ENCODE peak calls at places on chromosomes 7 and 10, in four cellular contexts. One of them, this sample, is unnamed.

GRCh38 chr10:17003151-17003550 is 126.5 kb downstream of the CUBN start:
- DNase-seq in fibroblast of the aortic adventitia: peak
- DNase-seq in transverse colon: no peak
- DNase-seq in HCT116: no peak
- DNase-seq in this sample: peak

GRCh38 chr10:86411281-86411841 is 44.8 kb upstream of the GRID1 start:
- DNase-seq in transverse colon: no peak
- DNase-seq in fibroblast of the aortic adventitia: peak
- DNase-seq in HCT116: no peak
- DNase-seq in this sample: peak

GRCh38 chr7:110943686-110944350 is 147.1 kb upstream of the LRRN3 start:
- DNase-seq in transverse colon: no peak
- DNase-seq in fibroblast of the aortic adventitia: no peak
- DNase-seq in HCT116: no peak
- DNase-seq in this sample: no peak

GRCh38 chr10:31586708-31587107 is 267.7 kb downstream of the ZEB1 start:
- DNase-seq in fibroblast of the aortic adventitia: no peak
- DNase-seq in HCT116: no peak
- DNase-seq in transverse colon: no peak
- DNase-seq in this sample: no peak

GRCh38 chr7:50832744-50833143 is 50.0 kb upstream of the GRB10 start:
- DNase-seq in fibroblast of the aortic adventitia: peak
- DNase-seq in HCT116: no peak
- DNase-seq in transverse colon: no peak
- DNase-seq in this sample: no peak

GRCh38 chr10:132253092-132253687 is 54.6 kb downstream of the STK32C start:
- DNase-seq in fibroblast of the aortic adventitia: no peak
- DNase-seq in transverse colon: no peak
- DNase-seq in HCT116: no peak
- DNase-seq in this sample: no peak

GRCh38 chr7:151439855-151440798 is at the start of gene CRYGN:
- DNase-seq in fibroblast of the aortic adventitia: no peak
- DNase-seq in transverse colon: no peak
- DNase-seq in HCT116: no peak
- DNase-seq in this sample: no peak

GRCh38 chr7:52540041-52540440 is 495.4 kb upstream of the POM121L12 start:
- DNase-seq in HCT116: no peak
- DNase-seq in transverse colon: no peak
- DNase-seq in fibroblast of the aortic adventitia: no peak
- DNase-seq in this sample: no peak

GRCh38 chr7:158449266-158449665 is 138.4 kb downstream of the PTPRN2 start:
- DNase-seq in fibroblast of the aortic adventitia: no peak
- DNase-seq in transverse colon: no peak
- DNase-seq in HCT116: no peak
- DNase-seq in this sample: no peak

GRCh38 chr10:71696635-71697326 is 22.8 kb downstream of the C10orf105 start:
- DNase-seq in HCT116: no peak
- DNase-seq in fibroblast of the aortic adventitia: peak
- DNase-seq in transverse colon: peak
- DNase-seq in this sample: peak

GRCh38 chr7:142231716-142232115 is 26.1 kb downstream of the PRSS58 start:
- DNase-seq in transverse colon: no peak
- DNase-seq in fibroblast of the aortic adventitia: no peak
- DNase-seq in HCT116: peak
- DNase-seq in this sample: no peak

GRCh38 chr7:36966039-36966438 is 241.7 kb upstream of the AOAH start:
- DNase-seq in fibroblast of the aortic adventitia: no peak
- DNase-seq in HCT116: no peak
- DNase-seq in transverse colon: no peak
- DNase-seq in this sample: no peak

GRCh38 chr10:125840955-125841354 is 17.6 kb downstream of the BCCIP start:
- DNase-seq in fibroblast of the aortic adventitia: no peak
- DNase-seq in transverse colon: no peak
- DNase-seq in HCT116: no peak
- DNase-seq in this sample: peak

GRCh38 chr10:78919111-78919966 is 149.4 kb upstream of the ZMIZ1 start:
- DNase-seq in transverse colon: no peak
- DNase-seq in HCT116: no peak
- DNase-seq in fibroblast of the aortic adventitia: no peak
- DNase-seq in this sample: no peak

GRCh38 chr10:93085272-93085859 is 11.7 kb downstream of the CYP26A1 start:
- DNase-seq in fibroblast of the aortic adventitia: no peak
- DNase-seq in HCT116: no peak
- DNase-seq in transverse colon: no peak
- DNase-seq in this sample: no peak

GRCh38 chr10:124079864-124080263 is 13.5 kb downstream of the CHST15 start:
- DNase-seq in transverse colon: peak
- DNase-seq in HCT116: no peak
- DNase-seq in fibroblast of the aortic adventitia: no peak
- DNase-seq in this sample: no peak

GRCh38 chr10:72502581-72502980 is 123.3 kb downstream of the MICU1 start:
- DNase-seq in transverse colon: no peak
- DNase-seq in fibroblast of the aortic adventitia: no peak
- DNase-seq in HCT116: no peak
- DNase-seq in this sample: no peak

GRCh38 chr10:100174699-100175677 is 10.8 kb downstream of the ERLIN1 start:
- DNase-seq in HCT116: no peak
- DNase-seq in fibroblast of the aortic adventitia: no peak
- DNase-seq in transverse colon: no peak
- DNase-seq in this sample: no peak

GRCh38 chr7:75813781-75814236 is at the start of gene CCL24:
- DNase-seq in fibroblast of the aortic adventitia: no peak
- DNase-seq in transverse colon: no peak
- DNase-seq in HCT116: no peak
- DNase-seq in this sample: no peak

GRCh38 chr10:63464402-63465292 is 1.1 kb downstream of the JMJD1C start:
- DNase-seq in HCT116: no peak
- DNase-seq in transverse colon: no peak
- DNase-seq in fibroblast of the aortic adventitia: peak
- DNase-seq in this sample: peak

GRCh38 chr10:77377678-77378352 is 259.8 kb downstream of the KCNMA1 start:
- DNase-seq in fibroblast of the aortic adventitia: no peak
- DNase-seq in HCT116: no peak
- DNase-seq in transverse colon: no peak
- DNase-seq in this sample: no peak

GRCh38 chr7:22296916-22297315 is 60.0 kb downstream of the RAPGEF5 start:
- DNase-seq in HCT116: no peak
- DNase-seq in transverse colon: no peak
- DNase-seq in fibroblast of the aortic adventitia: peak
- DNase-seq in this sample: no peak

GRCh38 chr10:110221044-110221720 is 13.8 kb downstream of the MXI1 start:
- DNase-seq in transverse colon: no peak
- DNase-seq in fibroblast of the aortic adventitia: no peak
- DNase-seq in HCT116: no peak
- DNase-seq in this sample: no peak
- H3K4me3 ChIP-seq in transverse colon: peak
- H3K4me3 ChIP-seq in fibroblast of the aortic adventitia: peak
- H3K4me3 ChIP-seq in HCT116: peak
- H3K4me3 ChIP-seq in this sample: peak

DNA sequence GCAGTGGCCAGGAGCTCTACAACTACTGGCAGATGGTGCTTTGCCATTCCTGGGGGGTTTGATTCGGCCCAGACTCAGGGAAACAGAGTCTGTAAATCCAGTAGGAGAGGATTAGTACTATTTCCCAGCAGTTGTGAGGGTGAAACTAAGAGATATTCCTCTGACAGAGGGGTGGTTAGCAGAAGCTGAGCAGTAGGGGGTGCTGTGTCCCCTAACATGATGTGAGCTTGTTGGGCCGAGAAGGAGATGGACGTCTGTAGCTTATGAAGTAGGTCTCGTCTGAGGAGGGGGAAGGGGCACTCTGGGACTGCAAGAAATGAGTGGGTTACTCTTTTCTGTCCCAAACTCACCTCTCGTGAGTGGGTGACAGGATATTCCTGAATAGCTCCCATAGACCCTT is 179.2 kb upstream of the MBL2 start:
- DNase-seq in transverse colon: peak
- DNase-seq in HCT116: no peak
- DNase-seq in fibroblast of the aortic adventitia: peak
- DNase-seq in this sample: peak
- TF ChIP-seq CTCF in transverse colon: peak
- TF ChIP-seq CTCF in HCT116: no peak
- TF ChIP-seq CTCF in fibroblast of the aortic adventitia: peak
- TF ChIP-seq CTCF in this sample: peak

GRCh38 chr10:112375721-112376577 is 2.0 kb downstream of the ACSL5 start:
- DNase-seq in fibroblast of the aortic adventitia: peak
- DNase-seq in HCT116: no peak
- DNase-seq in transverse colon: peak
- DNase-seq in this sample: peak
- H3K4me3 ChIP-seq in fibroblast of the aortic adventitia: peak
- H3K4me3 ChIP-seq in HCT116: peak
- H3K4me3 ChIP-seq in transverse colon: peak
- H3K4me3 ChIP-seq in this sample: no peak

GRCh38 chr10:128421731-128422130 is 295.5 kb upstream of the MKI67 start:
- DNase-seq in HCT116: no peak
- DNase-seq in fibroblast of the aortic adventitia: no peak
- DNase-seq in transverse colon: no peak
- DNase-seq in this sample: no peak

GRCh38 chr10:128420623-128421022 is 294.4 kb upstream of the MKI67 start:
- DNase-seq in HCT116: no peak
- DNase-seq in transverse colon: no peak
- DNase-seq in fibroblast of the aortic adventitia: no peak
- DNase-seq in this sample: no peak

GRCh38 chr10:128418819-128419218 is 292.6 kb upstream of the MKI67 start:
- DNase-seq in fibroblast of the aortic adventitia: no peak
- DNase-seq in HCT116: no peak
- DNase-seq in transverse colon: no peak
- DNase-seq in this sample: no peak

GRCh38 chr10:128417776-128418175 is 291.6 kb upstream of the MKI67 start:
- DNase-seq in HCT116: no peak
- DNase-seq in transverse colon: no peak
- DNase-seq in fibroblast of the aortic adventitia: no peak
- DNase-seq in this sample: no peak

GRCh38 chr10:128419466-128420019 is 293.3 kb upstream of the MKI67 start:
- DNase-seq in fibroblast of the aortic adventitia: no peak
- DNase-seq in HCT116: no peak
- DNase-seq in transverse colon: no peak
- DNase-seq in this sample: no peak
- TF ChIP-seq CTCF in fibroblast of the aortic adventitia: no peak
- TF ChIP-seq CTCF in HCT116: peak
- TF ChIP-seq CTCF in transverse colon: no peak
- TF ChIP-seq CTCF in this sample: no peak

GRCh38 chr7:4882169-4882741 is 1.3 kb downstream of the RADIL start:
- DNase-seq in HCT116: no peak
- DNase-seq in fibroblast of the aortic adventitia: peak
- DNase-seq in transverse colon: peak
- DNase-seq in this sample: peak
- H3K4me3 ChIP-seq in HCT116: peak
- H3K4me3 ChIP-seq in fibroblast of the aortic adventitia: peak
- H3K4me3 ChIP-seq in transverse colon: peak
- H3K4me3 ChIP-seq in this sample: peak

DNA sequence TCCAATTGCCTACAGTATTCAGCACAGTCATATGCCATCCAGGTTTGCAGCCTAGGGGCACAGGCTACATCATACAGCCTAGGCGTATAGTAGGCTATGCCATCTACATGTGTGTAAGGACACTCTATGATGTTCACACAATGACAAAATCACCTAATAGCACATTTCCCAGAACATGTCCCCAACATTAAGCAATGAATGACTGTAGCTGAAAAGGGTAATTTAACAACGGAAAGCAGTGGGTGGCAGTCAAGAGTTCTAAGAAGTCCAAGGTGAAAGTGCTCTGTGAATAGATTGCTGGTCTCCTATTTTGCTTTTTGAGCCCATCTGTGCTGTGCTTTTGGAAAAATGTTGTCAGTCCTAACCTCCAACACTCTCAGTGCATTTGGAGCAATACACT is 162.6 kb downstream of the KLF6 start:
- DNase-seq in HCT116: no peak
- DNase-seq in fibroblast of the aortic adventitia: no peak
- DNase-seq in transverse colon: no peak
- DNase-seq in this sample: no peak
- TF ChIP-seq CTCF in HCT116: no peak
- TF ChIP-seq CTCF in fibroblast of the aortic adventitia: no peak
- TF ChIP-seq CTCF in transverse colon: no peak
- TF ChIP-seq CTCF in this sample: no peak

This sample was measured in fibroblast of pulmonary artery.